ENCODE peak calls at places on chromosomes 16 and 17, in four cellular contexts. M is A549; S is CD4-positive, alpha-beta memory T cell; Z is stomach. B is an unnamed sample.

GRCh38 chr16:68400924-68401460 is 47.3 kb downstream of the SMPD3 start:
- DNase-seq in S (no peak), M (no peak), Z (no peak), B (no peak)

GRCh38 chr16:48592839-48593429 is 17.0 kb downstream of the N4BP1 start:
- DNase-seq in S (no peak), Z (no peak), M (no peak), B (peak; percentile 45)

GRCh38 chr17:66578781-66579489 is 256.0 kb upstream of the CACNG5 start:
- DNase-seq in Z (no peak), S (no peak), M (no peak), B (no peak)

GRCh38 chr16:48291754-48292153 is 44.4 kb upstream of the ABCC11 start:
- DNase-seq in M (no peak), S (no peak), Z (no peak), B (no peak)

GRCh38 chr16:65119905-65120341 is 1.9 kb downstream of the CDH11 start:
- DNase-seq in S (no peak), M (no peak), Z (no peak), B (peak; percentile 22)

GRCh38 chr17:8846768-8847211 is 20.7 kb downstream of the PIK3R6 start:
- DNase-seq in Z (no peak), S (no peak), M (no peak), B (peak; percentile 24)

GRCh38 chr16:50093607-50094570 is 28.1 kb downstream of the HEATR3 start:
- DNase-seq in Z (peak; percentile 34), M (no peak), S (peak; percentile 23), B (no peak)

GRCh38 chr17:3989156-3989886 is 25.1 kb upstream of the ATP2A3 start:
- DNase-seq in Z (no peak), M (no peak), S (no peak), B (no peak)

GRCh38 chr17:40190197-40191021 is 13.1 kb downstream of the RAPGEFL1 start:
- DNase-seq in M (peak; percentile 87), Z (no peak), S (peak; percentile 14), B (no peak)

GRCh38 chr16:28193530-28194423 is 18.0 kb downstream of the XPO6 start:
- DNase-seq in S (no peak), M (no peak), Z (no peak), B (peak; percentile 51)

GRCh38 chr17:57603541-57603940 is 141.6 kb downstream of the CCDC182 start:
- DNase-seq in M (no peak), S (no peak), Z (peak; percentile 43), B (no peak)

GRCh38 chr17:77433385-77434135 is 292.8 kb downstream of the SEC14L1 start:
- DNase-seq in Z (no peak), S (no peak), M (no peak), B (peak; percentile 83)

GRCh38 chr16:87653234-87653633 is 50.9 kb downstream of the JPH3 start:
- DNase-seq in S (no peak), Z (no peak), M (peak; percentile 60), B (no peak)

GRCh38 chr17:35087731-35088646 is 24.5 kb upstream of the RFFL start:
- DNase-seq in Z (peak; percentile 58), S (peak; percentile 38), M (no peak), B (peak; percentile 71)

GRCh38 chr16:89921699-89922476 is 1.3 kb upstream of the TUBB3 start:
- DNase-seq in M (peak; percentile 90), Z (peak; percentile 58), S (no peak), B (peak; percentile 88)

GRCh38 chr17:58338907-58339774 is 10.5 kb upstream of the TSPOAP1 start:
- DNase-seq in M (no peak), Z (no peak), S (no peak), B (peak; percentile 67)

GRCh38 chr17:71460943-71461342 is 659.9 kb upstream of the SOX9 start:
- DNase-seq in Z (peak; percentile 44), M (no peak), S (no peak), B (no peak)

GRCh38 chr16:89881368-89881730 is 8.0 kb downstream of the TCF25 start:
- DNase-seq in S (no peak), Z (no peak), M (no peak), B (no peak)

GRCh38 chr16:457732-458400 is 32.4 kb downstream of the RAB11FIP3 start:
- DNase-seq in S (no peak), M (no peak), Z (no peak), B (peak; percentile 60)

GRCh38 chr16:70656065-70656711 is 9.8 kb downstream of the IL34 start:
- DNase-seq in S (no peak), M (no peak), Z (no peak), B (no peak)

GRCh38 chr17:48209973-48210372 is 102.4 kb downstream of the SNX11 start:
- DNase-seq in Z (no peak), M (no peak), S (no peak), B (no peak)

GRCh38 chr16:67447508-67448076 is 16.7 kb downstream of the HSD11B2 start:
- DNase-seq in M (peak; percentile 77), S (peak; percentile 42), Z (peak; percentile 63), B (peak; percentile 82)

GRCh38 chr16:17561056-17561455 is 90.3 kb upstream of the XYLT1 start:
- DNase-seq in M (no peak), Z (no peak), S (no peak), B (no peak)

GRCh38 chr17:82419471-82419995 is 1.1 kb upstream of the OGFOD3 start:
- DNase-seq in Z (no peak), M (no peak), S (peak; percentile 17), B (no peak)

GRCh38 chr16:47052666-47053640 is 79.5 kb upstream of the DNAJA2 start:
- DNase-seq in Z (no peak), M (no peak), S (no peak), B (no peak)

DNA sequence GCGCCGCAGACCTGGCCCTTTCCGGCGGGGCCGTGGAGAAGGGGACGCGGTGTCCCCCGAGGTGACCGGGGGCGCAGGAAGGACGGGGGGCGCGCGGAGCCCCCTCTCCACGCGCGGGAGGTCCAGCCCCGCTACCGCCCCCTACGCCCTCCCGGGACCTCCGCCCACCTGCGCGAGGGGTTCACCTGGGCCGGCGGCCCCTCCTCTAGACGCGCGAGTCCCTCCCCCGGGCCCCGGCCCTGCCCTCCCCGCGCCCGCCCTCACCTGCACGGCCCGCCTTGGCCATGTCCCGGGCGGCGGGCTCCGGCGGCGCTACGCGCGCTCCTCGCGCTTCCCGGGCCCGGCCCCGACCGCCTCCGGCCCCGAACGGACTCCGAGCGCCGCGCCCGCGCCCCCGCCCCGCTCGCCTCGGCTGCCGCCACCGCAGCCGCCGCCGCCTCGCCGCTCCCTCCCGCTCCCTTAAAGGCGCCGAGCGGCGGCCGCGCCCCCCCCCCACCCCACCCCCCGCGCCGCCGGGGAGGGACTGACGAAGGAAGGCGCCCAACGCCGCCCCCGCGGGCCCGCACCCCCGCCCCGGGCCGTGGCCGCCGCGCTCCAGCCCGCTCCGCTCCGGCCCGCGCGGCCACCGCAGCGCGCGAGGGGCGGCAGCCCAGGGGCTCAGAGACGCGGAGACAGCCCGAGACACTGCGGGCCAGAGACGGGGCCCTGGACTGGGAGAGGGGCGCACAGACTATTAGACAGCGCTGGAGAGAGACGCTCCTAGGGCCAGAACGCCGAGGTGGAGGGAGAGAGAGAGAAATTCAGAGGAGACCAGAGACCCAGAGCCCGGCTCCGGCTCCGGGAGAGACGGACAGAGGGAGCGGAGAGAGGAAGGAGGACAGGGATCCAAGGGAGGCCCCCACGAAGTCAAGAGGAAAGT is at the start of gene PITPNM3:
- DNase-seq in S (no peak), Z (peak; percentile 40), M (no peak), B (peak; percentile 54)
- H3K4me3 ChIP-seq in S (no peak within 1 kb of the TSS), Z (peak within 1 kb of the TSS; percentile 74), M (peak within 1 kb of the TSS; percentile 82), B (peak within 1 kb of the TSS; percentile 84)

GRCh38 chr17:29592850-29593545 is at the start of gene ANKRD13B:
- DNase-seq in Z (no peak), M (no peak), S (no peak), B (peak; percentile 78)

GRCh38 chr17:29593546-29594440 is 861 bp downstream of the ANKRD13B start:
- DNase-seq in S (no peak), Z (no peak), M (no peak), B (peak; percentile 63)

GRCh38 chr17:29590979-29591736 is 1.7 kb upstream of the GIT1 start:
- DNase-seq in M (peak; percentile 91), S (no peak), Z (no peak), B (peak; percentile 79)

GRCh38 chr17:29590261-29590978 is 972 bp upstream of the GIT1 start:
- DNase-seq in S (no peak), Z (no peak), M (peak; percentile 56), B (peak; percentile 57)

GRCh38 chr17:29591737-29592624 is 951 bp upstream of the ANKRD13B start:
- DNase-seq in Z (peak; percentile 89), M (peak; percentile 95), S (peak; percentile 62), B (peak; percentile 95)
- H3K4me1 ChIP-seq in Z (peaks cover 56% of the 10 kb centered on the region), M (peaks cover 51% of the 10 kb centered on the region), S (peaks cover 60% of the 10 kb centered on the region), B (peaks cover 17% of the 10 kb centered on the region)

GRCh38 chr17:75124819-75125162 is 6.8 kb downstream of the NT5C start:
- DNase-seq in Z (no peak), S (no peak), M (no peak), B (no peak)
- H3K4me3 ChIP-seq in Z (no peak overlapping the region), S (no peak overlapping the region), M (no peak overlapping the region), B (no peak overlapping the region)

GRCh38 chr16:85175724-85176233 is 63.5 kb upstream of the CIBAR2 start:
- DNase-seq in S (no peak), M (no peak), Z (no peak), B (no peak)
- H3K4me1 ChIP-seq in S (no peaks in the 10 kb centered on the region), M (peaks cover 36% of the 10 kb centered on the region), Z (peaks cover 45% of the 10 kb centered on the region), B (peaks cover 24% of the 10 kb centered on the region)

GRCh38 chr17:7838291-7839075 is 4.5 kb downstream of the KDM6B start:
- DNase-seq in M (no peak), Z (no peak), S (no peak), B (peak; percentile 76)
- H3K4me3 ChIP-seq in M (peak overlapping the region; percentile 34), Z (peak overlapping the region; percentile 27), S (no peak overlapping the region), B (peak overlapping the region; percentile 19)

GRCh38 chr17:42163113-42163512 is 8.3 kb upstream of the RAB5C start:
- DNase-seq in S (no peak), Z (no peak), M (peak; percentile 49), B (peak; percentile 56)
- H3K4me1 ChIP-seq in S (no peaks in the 10 kb centered on the region), Z (no peaks in the 10 kb centered on the region), M (no peaks in the 10 kb centered on the region), B (peaks cover 10% of the 10 kb centered on the region)

B was measured in SJCRH30.